ENCODE peak calls at places on chromosomes 3 and 15, in six cellular contexts. L is upper lobe of right lung, T is tibial artery, F is lung, C is body of pancreas, S is heart left ventricle. Z is an unnamed sample.

GRCh38 chr3:51706788-51707731 is at the start of gene GRM2:
- DNase-seq in L (peak; percentile 88), T (peak; percentile 75), F (peak; percentile 74), C (peak; percentile 79), S (peak; percentile 88), Z (peak; percentile 74)

GRCh38 chr3:50112462-50112861 is 23.7 kb downstream of the RBM5 start:
- DNase-seq in L (no peak), T (no peak), F (no peak), C (peak; percentile 10), S (no peak), Z (no peak)

GRCh38 chr3:52249683-52250082 is 4.1 kb downstream of the PPM1M start:
- DNase-seq in L (peak; percentile 43), T (no peak), F (no peak), C (no peak), S (no peak), Z (no peak)

GRCh38 chr3:175193815-175194518 is 334.8 kb downstream of the NAALADL2 start:
- DNase-seq in L (no peak), T (no peak), F (no peak), C (no peak), S (no peak), Z (no peak)

GRCh38 chr3:189235214-189235613 is 63.4 kb downstream of the TPRG1 start:
- DNase-seq in L (no peak), T (no peak), F (no peak), C (no peak), S (no peak), Z (no peak)

GRCh38 chr3:187646906-187647660 is 23.1 kb downstream of the SST start:
- DNase-seq in L (no peak), T (no peak), F (no peak), C (no peak), S (no peak), Z (no peak)

GRCh38 chr15:41498657-41499056 is 5.0 kb downstream of the ITPKA start:
- DNase-seq in L (no peak), T (no peak), F (no peak), C (no peak), S (no peak), Z (no peak)

GRCh38 chr3:197226179-197226578 is 72.2 kb downstream of the DLG1 start:
- DNase-seq in L (no peak), T (no peak), F (no peak), C (no peak), S (no peak), Z (no peak)

GRCh38 chr15:58931985-58932384 is 1.5 kb downstream of the SLTM start:
- DNase-seq in L (no peak), T (no peak), F (peak; percentile 54), C (no peak), S (no peak), Z (no peak)

GRCh38 chr3:64278631-64279030 is 53.4 kb upstream of the PRICKLE2 start:
- DNase-seq in L (no peak), T (no peak), F (no peak), C (no peak), S (no peak), Z (no peak)

GRCh38 chr15:85071061-85071460 is 89.4 kb downstream of the PDE8A start:
- DNase-seq in L (no peak), T (no peak), F (no peak), C (no peak), S (no peak), Z (no peak)

GRCh38 chr15:60228096-60228495 is 169.7 kb downstream of the ANXA2 start:
- DNase-seq in L (no peak), T (no peak), F (no peak), C (no peak), S (no peak), Z (no peak)

GRCh38 chr3:119870512-119870911 is 88.6 kb downstream of the NR1I2 start:
- DNase-seq in L (no peak), T (no peak), F (no peak), C (no peak), S (no peak), Z (no peak)

GRCh38 chr15:67124911-67125588 is 59.6 kb downstream of the SMAD3 start:
- DNase-seq in L (no peak), T (no peak), F (no peak), C (no peak), S (no peak), Z (no peak)

GRCh38 chr3:160804762-160805161 is 48.7 kb downstream of the PPM1L start:
- DNase-seq in L (no peak), T (peak; percentile 80), F (no peak), C (peak; percentile 43), S (peak; percentile 60), Z (no peak)

GRCh38 chr15:89442671-89443307 is 53.6 kb downstream of the RHCG start:
- DNase-seq in L (peak; percentile 64), T (no peak), F (no peak), C (peak; percentile 84), S (no peak), Z (peak; percentile 61)

GRCh38 chr3:192259661-192260060 is 467.7 kb downstream of the FGF12 start:
- DNase-seq in L (no peak), T (no peak), F (no peak), C (no peak), S (no peak), Z (no peak)

GRCh38 chr15:95718441-95718840 is 612.1 kb upstream of the NR2F2 start:
- DNase-seq in L (no peak), T (peak; percentile 74), F (no peak), C (no peak), S (peak; percentile 57), Z (no peak)

GRCh38 chr3:43733459-43734384 is 43.0 kb downstream of the ABHD5 start:
- DNase-seq in L (no peak), T (peak; percentile 80), F (no peak), C (no peak), S (no peak), Z (no peak)

GRCh38 chr15:100170280-100170654 is 171.5 kb downstream of the ADAMTS17 start:
- DNase-seq in L (no peak), T (no peak), F (no peak), C (no peak), S (no peak), Z (no peak)

GRCh38 chr3:168608926-168609325 is 513.2 kb upstream of the GOLIM4 start:
- DNase-seq in L (no peak), T (no peak), F (no peak), C (no peak), S (no peak), Z (no peak)

GRCh38 chr15:71302861-71303410 is 187.7 kb downstream of the THSD4 start:
- DNase-seq in L (no peak), T (no peak), F (no peak), C (no peak), S (no peak), Z (no peak)

GRCh38 chr3:125075738-125076137 is 19.9 kb upstream of the HEG1 start:
- DNase-seq in L (no peak), T (no peak), F (no peak), C (no peak), S (no peak), Z (no peak)

GRCh38 chr15:84633311-84634227 is 20.5 kb downstream of the WDR73 start:
- DNase-seq in L (peak; percentile 89), T (peak; percentile 86), F (peak; percentile 67), C (peak; percentile 68), S (peak; percentile 90), Z (peak; percentile 86)

GRCh38 chr3:133979553-133979952 is 50.2 kb downstream of the SLCO2A1 start:
- DNase-seq in L (no peak), T (no peak), F (no peak), C (no peak), S (no peak), Z (no peak)

GRCh38 chr15:86611392-86612040 is 531.8 kb downstream of the AGBL1 start:
- DNase-seq in L (no peak), T (no peak), F (no peak), C (no peak), S (no peak), Z (no peak)

GRCh38 chr3:160486459-160486869 is 36.9 kb upstream of the TRIM59 start:
- DNase-seq in L (no peak), T (no peak), F (no peak), C (no peak), S (no peak), Z (no peak)

GRCh38 chr3:160376681-160377080 is 22.3 kb downstream of the IFT80 start:
- DNase-seq in L (no peak), T (no peak), F (no peak), C (no peak), S (no peak), Z (no peak)

GRCh38 chr3:40583691-40584090 is 58.9 kb downstream of the ZNF621 start:
- DNase-seq in L (no peak), T (no peak), F (no peak), C (no peak), S (no peak), Z (no peak)

DNA sequence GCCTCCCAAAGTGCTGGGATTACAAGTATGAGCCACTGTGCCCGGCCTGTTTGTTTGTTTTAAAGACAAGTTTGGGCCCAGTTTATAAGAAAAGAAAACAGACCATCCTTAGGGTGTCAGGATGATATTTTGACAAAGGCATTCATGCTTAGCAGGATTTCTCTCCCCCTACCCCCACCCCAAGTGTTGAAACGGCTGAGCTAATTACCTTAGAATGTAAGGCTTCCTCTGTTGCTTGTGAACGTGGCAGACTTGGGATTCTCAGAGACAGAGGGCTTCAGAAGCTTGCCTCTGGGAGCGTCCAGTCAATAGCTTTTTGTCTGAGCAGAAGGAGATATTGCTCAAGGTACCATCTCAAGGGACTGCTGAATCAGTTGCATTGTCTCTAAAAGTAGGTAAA is 24.0 kb downstream of the FLNB start:
- DNase-seq in L (no peak), T (no peak), F (no peak), C (no peak), S (no peak), Z (no peak)
- H3K27ac ChIP-seq in L (no peak overlapping the region), T (no peak overlapping the region), F (no peak overlapping the region), C (no peak overlapping the region), S (no peak overlapping the region), Z (no peak overlapping the region)

DNA sequence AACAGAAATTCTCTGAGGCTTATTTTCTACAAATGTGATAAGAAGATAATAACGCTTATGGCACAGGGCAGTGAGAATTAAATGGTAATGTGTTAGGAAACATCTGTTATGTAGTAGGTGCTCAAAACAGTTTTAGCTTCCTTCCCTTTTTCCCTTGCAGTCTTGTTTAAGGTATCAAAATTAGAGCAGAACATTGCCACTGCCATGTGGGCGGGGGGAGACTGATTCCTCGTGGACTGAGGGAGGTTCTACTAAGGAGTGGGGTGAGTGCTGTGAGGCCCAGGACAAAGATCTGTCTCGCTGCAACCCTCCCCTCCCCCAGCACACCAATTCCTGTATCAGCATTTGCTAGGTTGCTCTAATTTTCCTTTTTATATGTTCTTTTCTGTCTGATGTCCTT is 702.4 kb downstream of the TUSC7 start:
- DNase-seq in L (peak; percentile 61), T (no peak), F (no peak), C (no peak), S (no peak), Z (no peak)
- H3K4me3 ChIP-seq in L (no peak overlapping the region), T (no peak overlapping the region), F (no peak overlapping the region), C (no peak overlapping the region), S (no peak overlapping the region), Z (no peak overlapping the region)

GRCh38 chr3:115239717-115240116 is 92.6 kb upstream of the ZBTB20 start:
- DNase-seq in L (no peak), T (peak; percentile 72), F (peak; percentile 37), C (no peak), S (no peak), Z (peak; percentile 82)
- H3K27ac ChIP-seq in L (no peak overlapping the region), T (no peak overlapping the region), F (peak overlapping the region; percentile 29), C (no peak overlapping the region), S (peak overlapping the region; percentile 37), Z (peak overlapping the region; percentile 60)

DNA sequence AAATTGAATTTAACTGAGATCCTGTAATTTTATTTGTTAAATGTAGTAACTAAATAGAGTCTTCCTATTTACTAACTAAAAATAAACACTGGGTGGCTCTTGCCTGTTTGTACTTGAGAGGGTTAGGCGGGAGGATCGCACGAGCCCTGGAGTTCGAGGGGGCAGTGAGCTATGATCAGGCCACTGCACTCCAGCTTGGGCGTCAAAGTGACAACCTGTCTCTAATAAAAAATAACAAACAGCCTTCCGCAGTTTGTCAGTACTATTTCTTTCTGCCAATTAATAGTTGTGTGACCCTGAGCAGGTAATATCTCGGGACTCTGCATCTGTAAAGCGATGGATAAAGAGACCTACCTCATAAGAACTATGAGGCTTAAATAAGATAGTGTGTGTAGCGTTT is 758 bp upstream of the PDE12 start:
- DNase-seq in L (no peak), T (no peak), F (no peak), C (no peak), S (no peak), Z (no peak)
- H3K4me3 ChIP-seq in L (peak overlapping the region; percentile 96), T (peak overlapping the region; percentile 86), F (peak overlapping the region; percentile 91), C (peak overlapping the region; percentile 62), S (peak overlapping the region; percentile 91), Z (peak overlapping the region; percentile 69)